ENCODE peak calls at places on chromosomes 6 and 20, in seven cellular contexts. L, R, C, P, T, Y and W are unnamed samples.

GRCh38 chr6:137766596-137767370 is 100.3 kb upstream of the TNFAIP3 start:
- DNase-seq in R (no peak), L (no peak), C (no peak), Y (no peak), T (no peak), P (no peak), W (no peak)

GRCh38 chr20:20546402-20546801 is 166.0 kb downstream of the RALGAPA2 start:
- DNase-seq in T (no peak), R (peak; percentile 66), L (no peak), Y (no peak), C (no peak), P (no peak), W (peak; percentile 67)

GRCh38 chr6:9862603-9863167 is 552.2 kb downstream of the TFAP2A start:
- DNase-seq in Y (no peak), R (no peak), T (no peak), L (no peak), P (no peak), C (no peak), W (no peak)

GRCh38 chr20:46364670-46365482 is 41.5 kb downstream of the ELMO2 start:
- DNase-seq in T (no peak), P (no peak), Y (no peak), C (no peak), R (no peak), L (no peak), W (peak; percentile 44)

GRCh38 chr20:3805594-3806264 is 9.6 kb downstream of the CDC25B start:
- DNase-seq in T (no peak), Y (peak; percentile 49), P (peak; percentile 35), R (no peak), C (no peak), L (no peak), W (peak; percentile 59)

GRCh38 chr20:23027721-23028120 is 7.4 kb upstream of the SSTR4 start:
- DNase-seq in R (no peak), L (no peak), T (no peak), P (no peak), Y (peak; percentile 73), C (no peak), W (no peak)

GRCh38 chr20:17758010-17758409 is 58.2 kb downstream of the BANF2 start:
- DNase-seq in T (no peak), Y (no peak), L (no peak), R (no peak), C (no peak), P (no peak), W (no peak)

GRCh38 chr6:90044182-90044832 is 150.0 kb downstream of the GJA10 start:
- DNase-seq in P (no peak), R (no peak), C (no peak), L (no peak), T (no peak), Y (no peak), W (no peak)

GRCh38 chr6:26305097-26305841 is 59.7 kb upstream of the BTN3A2 start:
- DNase-seq in Y (peak; percentile 78), P (peak; percentile 91), L (no peak), R (no peak), C (peak; percentile 40), T (peak; percentile 53), W (peak; percentile 32)

GRCh38 chr20:4074877-4075455 is 59.6 kb upstream of the RNF24 start:
- DNase-seq in C (no peak), R (no peak), T (no peak), L (no peak), Y (peak; percentile 39), P (no peak), W (no peak)

GRCh38 chr6:133814797-133815196 is 74.1 kb upstream of the TCF21 start:
- DNase-seq in Y (peak; percentile 55), L (no peak), C (no peak), P (peak; percentile 44), R (no peak), T (no peak), W (peak; percentile 31)

GRCh38 chr20:14622796-14623195 is 285.4 kb upstream of the FLRT3 start:
- DNase-seq in Y (peak; percentile 19), P (no peak), R (no peak), C (no peak), T (no peak), L (no peak), W (peak; percentile 14)

GRCh38 chr6:118618676-118619377 is 32.6 kb downstream of the CEP85L start:
- DNase-seq in R (peak; percentile 24), Y (peak; percentile 62), T (peak; percentile 53), C (peak; percentile 29), L (peak; percentile 23), P (peak; percentile 16), W (peak; percentile 55)

GRCh38 chr20:49990310-49990720 is 7.5 kb downstream of the SNAI1 start:
- DNase-seq in T (no peak), P (no peak), R (no peak), L (no peak), C (no peak), Y (no peak), W (no peak)

GRCh38 chr6:79544939-79545450 is 7.8 kb upstream of the LCA5 start:
- DNase-seq in R (no peak), P (peak; percentile 100), T (no peak), L (peak; percentile 24), C (no peak), Y (peak; percentile 81), W (peak; percentile 98)

GRCh38 chr20:24899153-24899552 is 49.9 kb upstream of the CST7 start:
- DNase-seq in P (no peak), Y (no peak), R (no peak), T (no peak), L (no peak), C (no peak), W (no peak)

GRCh38 chr20:59817406-59817805 is 116.0 kb downstream of the SYCP2 start:
- DNase-seq in C (no peak), T (no peak), L (no peak), R (no peak), P (no peak), Y (no peak), W (no peak)

GRCh38 chr6:28353981-28354676 is 4.4 kb downstream of the ZKSCAN3 start:
- DNase-seq in Y (peak; percentile 39), T (no peak), L (no peak), R (peak; percentile 76), C (no peak), P (no peak), W (peak; percentile 80)

GRCh38 chr6:37669306-37669705 is 28.4 kb downstream of the MDGA1 start:
- DNase-seq in Y (no peak), L (no peak), C (no peak), P (no peak), T (no peak), R (no peak), W (no peak)

GRCh38 chr6:11653028-11653583 is 115.6 kb downstream of the TMEM170B start:
- DNase-seq in T (peak; percentile 16), C (peak; percentile 0), R (no peak), L (no peak), Y (peak; percentile 54), P (peak; percentile 94), W (peak; percentile 84)

GRCh38 chr6:41531591-41532582 is 14.3 kb upstream of the FOXP4 start:
- DNase-seq in C (peak; percentile 64), L (no peak), T (peak; percentile 45), R (peak; percentile 48), Y (peak; percentile 27), P (peak; percentile 53), W (no peak)

GRCh38 chr20:35314460-35315198 is 22.4 kb upstream of the FAM83C start:
- DNase-seq in L (no peak), C (no peak), T (no peak), Y (no peak), R (no peak), P (no peak), W (peak; percentile 50)

GRCh38 chr6:40474937-40475336 is 112.2 kb downstream of the LRFN2 start:
- DNase-seq in C (no peak), L (no peak), P (no peak), Y (no peak), R (no peak), T (no peak), W (no peak)

GRCh38 chr6:169250660-169251059 is 3.0 kb downstream of the THBS2 start:
- DNase-seq in T (no peak), Y (peak; percentile 35), P (peak; percentile 92), L (no peak), R (no peak), C (no peak), W (peak; percentile 85)

GRCh38 chr6:15443119-15443518 is 197.2 kb downstream of the JARID2 start:
- DNase-seq in C (no peak), Y (peak; percentile 68), P (peak; percentile 79), L (no peak), R (no peak), T (no peak), W (peak; percentile 73)

GRCh38 chr6:125082931-125083683 is 70.5 kb upstream of the TPD52L1 start:
- DNase-seq in T (no peak), C (no peak), R (no peak), Y (no peak), P (no peak), L (no peak), W (no peak)

GRCh38 chr6:19789100-19789805 is 47.9 kb upstream of the ID4 start:
- DNase-seq in Y (peak; percentile 11), R (no peak), L (no peak), P (no peak), T (no peak), C (no peak), W (no peak)

GRCh38 chr6:155013457-155013876 is 18.4 kb downstream of the TIAM2 start:
- DNase-seq in R (no peak), P (no peak), C (no peak), Y (no peak), L (no peak), T (no peak), W (no peak)

GRCh38 chr20:20375862-20376261 is 8.0 kb downstream of the INSM1 start:
- DNase-seq in P (no peak), R (peak; percentile 95), C (no peak), L (no peak), T (no peak), Y (peak; percentile 41), W (no peak)

GRCh38 chr20:60000271-60001026 is 42.2 kb downstream of the CDH26 start:
- DNase-seq in R (no peak), P (no peak), C (no peak), L (no peak), Y (peak; percentile 21), T (no peak), W (no peak)

GRCh38 chr6:162713926-162714759 is 13.4 kb downstream of the PRKN start:
- DNase-seq in P (no peak), L (no peak), C (no peak), R (no peak), Y (no peak), T (no peak), W (no peak)

GRCh38 chr20:18331694-18332093 is 43.4 kb downstream of the ZNF133 start:
- DNase-seq in P (no peak), L (no peak), T (no peak), C (no peak), R (no peak), Y (no peak), W (no peak)

GRCh38 chr6:84514089-84514971 is 250.1 kb downstream of the TBX18 start:
- DNase-seq in C (no peak), L (no peak), T (no peak), Y (no peak), P (no peak), R (no peak), W (no peak)

GRCh38 chr6:18246205-18246604 is 18.1 kb downstream of the DEK start:
- DNase-seq in R (no peak), C (no peak), P (no peak), L (no peak), T (no peak), Y (no peak), W (no peak)

GRCh38 chr6:168313371-168314028 is 6.1 kb downstream of the DACT2 start:
- DNase-seq in T (no peak), R (no peak), Y (no peak), L (no peak), P (no peak), C (no peak), W (no peak)

GRCh38 chr6:73803562-73804221 is 107.7 kb downstream of the CD109 start:
- DNase-seq in T (no peak), C (no peak), P (peak; percentile 96), L (no peak), Y (peak; percentile 49), R (no peak), W (peak; percentile 76)

GRCh38 chr20:57440678-57441509 is 49.7 kb downstream of the RBM38 start:
- DNase-seq in Y (no peak), P (no peak), T (no peak), R (peak; percentile 38), L (no peak), C (no peak), W (peak; percentile 95)